ENCODE peak calls at places on chromosome X, in four cellular contexts. N is psoas muscle, I is HAP-1, A is IMR-90. X is an unnamed sample.
A peak's percentile ranks its signal among the peaks of the same experiment; 100 is the strongest.

GRCh38 chrX:65528705-65529340 is 5.8 kb downstream of the LAS1L start:
- DNase-seq in I (peak; percentile 25), A (peak; percentile 10), N (peak; percentile 36), X (peak; percentile 30)

GRCh38 chrX:115535421-115535820 is 25.6 kb upstream of the PLS3 start:
- DNase-seq in N (no peak), A (no peak), I (no peak), X (no peak)

GRCh38 chrX:135516376-135516775 is 4.1 kb upstream of the INTS6L start:
- DNase-seq in A (no peak), N (no peak), I (no peak), X (no peak)

GRCh38 chrX:1323315-1323714 is 13.3 kb upstream of the IL3RA start:
- DNase-seq in A (no peak), I (peak; percentile 50), N (peak; percentile 36), X (peak; percentile 61)

GRCh38 chrX:131262738-131263679 is 26.1 kb downstream of the IGSF1 start:
- DNase-seq in N (no peak), I (peak; percentile 34), A (no peak), X (no peak)

GRCh38 chrX:7378406-7378805 is 230.5 kb upstream of the PUDP start:
- DNase-seq in A (no peak), N (no peak), I (no peak), X (no peak)

GRCh38 chrX:113868716-113869115 is 715.2 kb upstream of the HTR2C start:
- DNase-seq in I (no peak), A (no peak), N (no peak), X (no peak)

GRCh38 chrX:120731386-120731785 is 101.5 kb upstream of the C1GALT1C1 start:
- DNase-seq in A (no peak), I (no peak), N (no peak), X (no peak)

GRCh38 chrX:74420194-74421035 is 878 bp upstream of the SLC16A2 start:
- DNase-seq in A (peak; percentile 48), N (peak; percentile 75), I (no peak), X (no peak)

GRCh38 chrX:69128573-69128972 is 36.7 kb downstream of the PJA1 start:
- DNase-seq in N (no peak), A (no peak), I (no peak), X (no peak)

GRCh38 chrX:118373538-118373937 is 27.6 kb downstream of the WDR44 start:
- DNase-seq in A (no peak), I (peak; percentile 92), N (no peak), X (no peak)

GRCh38 chrX:119481218-119481875 is 13.1 kb downstream of the SLC25A5 start:
- DNase-seq in N (no peak), A (no peak), I (no peak), X (no peak)

GRCh38 chrX:136586386-136586785 is 54.4 kb downstream of the VGLL1 start:
- DNase-seq in I (no peak), N (no peak), A (no peak), X (no peak)

GRCh38 chrX:85111347-85111746 is 107.7 kb downstream of the APOOL start:
- DNase-seq in I (peak; percentile 47), N (no peak), A (peak; percentile 5), X (no peak)

GRCh38 chrX:110146521-110146920 is 143.6 kb downstream of the TMEM164 start:
- DNase-seq in A (peak; percentile 48), I (peak; percentile 36), N (no peak), X (peak; percentile 18)

GRCh38 chrX:136034622-136035021 is 49.4 kb downstream of the SLC9A6 start:
- DNase-seq in A (no peak), N (no peak), I (no peak), X (no peak)

GRCh38 chrX:154602226-154602625 is 16.9 kb downstream of the CTAG1B start:
- DNase-seq in I (no peak), N (no peak), A (no peak), X (no peak)

GRCh38 chrX:119391279-119391678 is 7.9 kb upstream of the SLC25A43 start:
- DNase-seq in A (peak; percentile 25), I (peak; percentile 54), N (no peak), X (no peak)

GRCh38 chrX:40530471-40530870 is 50.3 kb upstream of the ATP6AP2 start:
- DNase-seq in N (no peak), A (no peak), I (no peak), X (no peak)

GRCh38 chrX:109475174-109475891 is 6.6 kb downstream of the GUCY2F start:
- DNase-seq in A (peak; percentile 34), I (peak; percentile 78), N (no peak), X (no peak)

GRCh38 chrX:69051901-69052300 is 113.4 kb downstream of the PJA1 start:
- DNase-seq in I (no peak), A (no peak), N (no peak), X (no peak)

DNA sequence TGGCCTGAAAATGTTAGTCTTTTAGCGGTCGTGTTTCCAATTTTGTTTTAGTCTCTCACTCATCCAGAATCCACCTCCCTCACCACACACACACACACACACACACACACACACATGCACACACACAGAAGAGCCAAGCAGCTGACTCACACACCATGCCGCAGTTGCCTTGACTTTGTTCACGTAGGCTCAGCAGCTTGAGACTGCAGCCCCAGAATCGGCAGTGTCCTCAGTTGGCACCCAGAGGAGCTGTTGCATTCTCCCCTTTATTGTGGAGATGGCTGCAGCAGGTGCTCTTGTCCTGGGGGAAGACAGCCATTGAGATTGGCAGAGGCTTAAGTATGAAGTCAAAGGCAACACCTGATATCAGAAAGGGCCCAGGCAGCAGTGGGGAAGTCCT is 20.9 kb upstream of the XPNPEP2 start:
- DNase-seq in A (peak; percentile 78), N (peak; percentile 64), I (no peak), X (no peak)
- H3K9me3 ChIP-seq in A (no peaks in the 10 kb centered on the region), N (no peaks in the 10 kb centered on the region), I (no peaks in the 10 kb centered on the region), X (no peaks in the 10 kb centered on the region)

GRCh38 chrX:2693526-2694002 is 2.5 kb downstream of the CD99 start:
- DNase-seq in N (no peak), I (no peak), A (no peak), X (no peak)
- H3K4me3 ChIP-seq in N (peak overlapping the region; percentile 92), I (no peak overlapping the region), A (no peak overlapping the region), X (no peak overlapping the region)

GRCh38 chrX:47456080-47456479 is 26.9 kb downstream of the ZNF41 start:
- DNase-seq in A (no peak), I (no peak), N (peak; percentile 29), X (no peak)
- H3K9me3 ChIP-seq in A (peaks cover 15% of the 10 kb centered on the region), I (no peaks in the 10 kb centered on the region), N (peaks cover 10% of the 10 kb centered on the region), X (peaks cover 11% of the 10 kb centered on the region)

DNA sequence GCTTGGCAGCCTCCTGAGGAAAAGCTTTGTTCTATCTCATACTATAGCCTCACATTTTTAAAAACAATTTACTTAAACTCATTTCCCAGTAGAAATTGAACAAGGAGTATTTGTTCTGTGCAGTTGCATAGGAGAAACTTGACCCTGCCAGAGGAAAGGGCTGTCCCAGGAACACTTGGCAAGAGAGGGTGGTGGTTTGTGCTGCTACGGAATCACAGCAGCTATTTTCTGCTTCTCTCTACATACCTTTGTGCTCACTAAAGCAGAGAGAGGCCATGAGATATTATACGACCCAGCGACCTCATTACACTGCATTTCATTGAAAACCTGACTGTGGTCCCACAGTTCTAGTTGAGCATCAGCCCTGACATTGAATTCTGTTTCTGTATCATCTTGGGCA is 83.1 kb upstream of the LANCL3 start:
- DNase-seq in I (no peak), N (no peak), A (no peak), X (no peak)
- H3K4me3 ChIP-seq in I (no peak overlapping the region), N (no peak overlapping the region), A (no peak overlapping the region), X (no peak overlapping the region)